ENCODE peak calls at places on chromosomes 5 and 9, in six cellular contexts. One of them, this sample, is unnamed.

GRCh38 chr9:136095028-136095494 is at the start of gene NACC2:
- DNase-seq in OCI-M1: peak
- DNase-seq in neural crest cell: no peak
- DNase-seq in prostate gland: peak
- DNase-seq in sciatic nerve: no peak
- DNase-seq in NCI-H1105: no peak
- DNase-seq in this sample: no peak

GRCh38 chr5:97131139-97131710 is 11.2 kb downstream of the LIX1 start:
- DNase-seq in OCI-M1: no peak
- DNase-seq in neural crest cell: no peak
- DNase-seq in prostate gland: no peak
- DNase-seq in sciatic nerve: no peak
- DNase-seq in NCI-H1105: no peak
- DNase-seq in this sample: no peak

GRCh38 chr5:103255666-103256065 is 2.9 kb upstream of the MACIR start:
- DNase-seq in OCI-M1: no peak
- DNase-seq in neural crest cell: no peak
- DNase-seq in prostate gland: no peak
- DNase-seq in sciatic nerve: no peak
- DNase-seq in NCI-H1105: no peak
- DNase-seq in this sample: no peak

GRCh38 chr9:93132946-93133640 is 958 bp downstream of the NINJ1 start:
- DNase-seq in OCI-M1: no peak
- DNase-seq in neural crest cell: no peak
- DNase-seq in prostate gland: peak
- DNase-seq in sciatic nerve: no peak
- DNase-seq in NCI-H1105: no peak
- DNase-seq in this sample: no peak

GRCh38 chr9:127047971-127048370 is 74.5 kb downstream of the ANGPTL2 start:
- DNase-seq in OCI-M1: no peak
- DNase-seq in neural crest cell: no peak
- DNase-seq in prostate gland: no peak
- DNase-seq in sciatic nerve: no peak
- DNase-seq in NCI-H1105: no peak
- DNase-seq in this sample: no peak

GRCh38 chr5:139422307-139422893 is 16.9 kb downstream of the DNAJC18 start:
- DNase-seq in OCI-M1: peak
- DNase-seq in neural crest cell: peak
- DNase-seq in prostate gland: peak
- DNase-seq in sciatic nerve: no peak
- DNase-seq in NCI-H1105: peak
- DNase-seq in this sample: peak

GRCh38 chr5:179367491-179367890 is 22.2 kb upstream of the ADAMTS2 start:
- DNase-seq in OCI-M1: no peak
- DNase-seq in neural crest cell: no peak
- DNase-seq in prostate gland: no peak
- DNase-seq in sciatic nerve: no peak
- DNase-seq in NCI-H1105: no peak
- DNase-seq in this sample: no peak

GRCh38 chr5:73030995-73031394 is 75.2 kb downstream of the FCHO2 start:
- DNase-seq in OCI-M1: no peak
- DNase-seq in neural crest cell: no peak
- DNase-seq in prostate gland: no peak
- DNase-seq in sciatic nerve: no peak
- DNase-seq in NCI-H1105: no peak
- DNase-seq in this sample: no peak

GRCh38 chr9:133637451-133638055 is 1.4 kb downstream of the DBH start:
- DNase-seq in OCI-M1: no peak
- DNase-seq in neural crest cell: no peak
- DNase-seq in prostate gland: no peak
- DNase-seq in sciatic nerve: no peak
- DNase-seq in NCI-H1105: no peak
- DNase-seq in this sample: no peak

GRCh38 chr5:59856324-59856723 is 37.2 kb downstream of the PDE4D start:
- DNase-seq in OCI-M1: no peak
- DNase-seq in neural crest cell: no peak
- DNase-seq in prostate gland: no peak
- DNase-seq in sciatic nerve: no peak
- DNase-seq in NCI-H1105: no peak
- DNase-seq in this sample: no peak

GRCh38 chr9:14198049-14198448 is 115.9 kb downstream of the NFIB start:
- DNase-seq in OCI-M1: no peak
- DNase-seq in neural crest cell: no peak
- DNase-seq in prostate gland: no peak
- DNase-seq in sciatic nerve: no peak
- DNase-seq in NCI-H1105: no peak
- DNase-seq in this sample: no peak

GRCh38 chr5:124906339-124907097 is 160.1 kb upstream of the ZNF608 start:
- DNase-seq in OCI-M1: no peak
- DNase-seq in neural crest cell: peak
- DNase-seq in prostate gland: peak
- DNase-seq in sciatic nerve: peak
- DNase-seq in NCI-H1105: peak
- DNase-seq in this sample: peak

GRCh38 chr5:149857499-149857898 is 87.1 kb downstream of the PDE6A start:
- DNase-seq in OCI-M1: peak
- DNase-seq in neural crest cell: no peak
- DNase-seq in prostate gland: peak
- DNase-seq in sciatic nerve: peak
- DNase-seq in NCI-H1105: no peak
- DNase-seq in this sample: no peak

GRCh38 chr9:87516222-87516930 is 18.7 kb downstream of the DAPK1 start:
- DNase-seq in OCI-M1: peak
- DNase-seq in neural crest cell: no peak
- DNase-seq in prostate gland: no peak
- DNase-seq in sciatic nerve: peak
- DNase-seq in NCI-H1105: no peak
- DNase-seq in this sample: no peak

GRCh38 chr9:70490478-70490877 is 76.0 kb upstream of the KLF9 start:
- DNase-seq in OCI-M1: peak
- DNase-seq in neural crest cell: no peak
- DNase-seq in prostate gland: no peak
- DNase-seq in sciatic nerve: no peak
- DNase-seq in NCI-H1105: no peak
- DNase-seq in this sample: no peak

GRCh38 chr9:23677446-23677845 is 148.6 kb downstream of the ELAVL2 start:
- DNase-seq in OCI-M1: no peak
- DNase-seq in neural crest cell: no peak
- DNase-seq in prostate gland: no peak
- DNase-seq in sciatic nerve: no peak
- DNase-seq in NCI-H1105: no peak
- DNase-seq in this sample: no peak

GRCh38 chr5:34564706-34565235 is 91.4 kb upstream of the RAI14 start:
- DNase-seq in OCI-M1: no peak
- DNase-seq in neural crest cell: no peak
- DNase-seq in prostate gland: no peak
- DNase-seq in sciatic nerve: peak
- DNase-seq in NCI-H1105: no peak
- DNase-seq in this sample: no peak

GRCh38 chr5:31225118-31225517 is 31.6 kb downstream of the CDH6 start:
- DNase-seq in OCI-M1: no peak
- DNase-seq in neural crest cell: no peak
- DNase-seq in prostate gland: no peak
- DNase-seq in sciatic nerve: no peak
- DNase-seq in NCI-H1105: no peak
- DNase-seq in this sample: no peak

GRCh38 chr9:4832786-4833579 is 40.2 kb downstream of the RCL1 start:
- DNase-seq in OCI-M1: peak
- DNase-seq in neural crest cell: no peak
- DNase-seq in prostate gland: no peak
- DNase-seq in sciatic nerve: no peak
- DNase-seq in NCI-H1105: no peak
- DNase-seq in this sample: no peak

GRCh38 chr9:88258012-88258411 is 119.7 kb upstream of the SPATA31C2 start:
- DNase-seq in OCI-M1: no peak
- DNase-seq in neural crest cell: no peak
- DNase-seq in prostate gland: no peak
- DNase-seq in sciatic nerve: peak
- DNase-seq in NCI-H1105: no peak
- DNase-seq in this sample: no peak

GRCh38 chr5:139655727-139656271 is 7.7 kb downstream of the CXXC5 start:
- DNase-seq in OCI-M1: no peak
- DNase-seq in neural crest cell: no peak
- DNase-seq in prostate gland: peak
- DNase-seq in sciatic nerve: peak
- DNase-seq in NCI-H1105: no peak
- DNase-seq in this sample: no peak

GRCh38 chr5:32030686-32031478 is 143.2 kb downstream of the GOLPH3 start:
- DNase-seq in OCI-M1: no peak
- DNase-seq in neural crest cell: no peak
- DNase-seq in prostate gland: no peak
- DNase-seq in sciatic nerve: no peak
- DNase-seq in NCI-H1105: no peak
- DNase-seq in this sample: no peak

GRCh38 chr9:129383005-129383414 is 204.9 kb upstream of the IER5L start:
- DNase-seq in OCI-M1: no peak
- DNase-seq in neural crest cell: no peak
- DNase-seq in prostate gland: peak
- DNase-seq in sciatic nerve: peak
- DNase-seq in NCI-H1105: peak
- DNase-seq in this sample: no peak

This sample was measured in NCI-H2081 treated with DMSO at 0.1 percent for 48 hours.